ENCODE peak calls at places on chromosome X, in ten cellular contexts. F is fibroblast of the aortic adventitia; A is T-helper 2 cell; X is lower leg skin; S is stimulated activated effector memory CD8-positive, alpha-beta T cell treated with anti-CD3 and anti-CD28 coated beads, Interleukin-12 subunit alpha, Interleukin-12 subunit beta, amount 100 ng/mL, for 72 hours; N is T follicular helper cell; E is lower lobe of right lung; B is cardiac septum; K is HTR-8/SVneo; T is mucosa of gallbladder. H is an unnamed sample.

GRCh38 chrX:4841216-4841745 is 1127.8 kb upstream of the PRKX start:
- DNase-seq in E (no peak), A (no peak), K (no peak), T (no peak), B (no peak), F (no peak), N (no peak), S (no peak), X (no peak), H (no peak)

GRCh38 chrX:135737361-135738071 is 24.1 kb downstream of the CT45A1 start:
- DNase-seq in K (no peak), F (peak), B (no peak), N (no peak), E (no peak), S (no peak), A (no peak), T (no peak), X (no peak), H (no peak)

GRCh38 chrX:140948827-140949226 is 53.6 kb upstream of the SPANXB1 start:
- DNase-seq in T (no peak), S (no peak), A (no peak), E (no peak), B (no peak), N (no peak), F (no peak), X (no peak), K (no peak), H (no peak)

GRCh38 chrX:78979789-78980464 is 34.7 kb downstream of the P2RY10 start:
- DNase-seq in A (peak), B (no peak), T (no peak), N (no peak), E (no peak), F (no peak), S (no peak), X (no peak), K (no peak), H (no peak)

GRCh38 chrX:74420194-74421035 is 878 bp upstream of the SLC16A2 start:
- DNase-seq in N (no peak), A (no peak), K (peak), S (no peak), T (peak), E (peak), B (peak), F (peak), X (peak), H (peak)

GRCh38 chrX:141857479-141857878 is 19.4 kb downstream of the MAGEC3 start:
- DNase-seq in N (no peak), K (no peak), F (no peak), T (no peak), A (no peak), B (no peak), E (no peak), S (no peak), X (no peak), H (no peak)

GRCh38 chrX:155070663-155070974 is 317 bp downstream of the CMC4 start:
- DNase-seq in K (peak), X (no peak), B (no peak), S (no peak), A (no peak), N (no peak), F (no peak), T (no peak), E (no peak), H (no peak)

GRCh38 chrX:151902813-151903591 is 9.7 kb upstream of the MAGEA4 start:
- DNase-seq in A (no peak), X (no peak), T (peak), F (peak), K (peak), S (no peak), B (no peak), E (no peak), N (no peak), H (peak)

GRCh38 chrX:119482497-119483480 is 14.5 kb downstream of the SLC25A5 start:
- DNase-seq in A (peak), X (peak), B (peak), F (peak), T (peak), K (no peak), S (peak), E (peak), N (peak), H (peak)

GRCh38 chrX:153426204-153426603 is 14.9 kb downstream of the ZFP92 start:
- DNase-seq in T (no peak), S (no peak), F (no peak), K (no peak), E (no peak), A (no peak), B (no peak), N (no peak), X (no peak), H (no peak)

GRCh38 chrX:110281377-110281776 is 36.5 kb downstream of the AMMECR1 start:
- DNase-seq in B (no peak), K (no peak), S (no peak), T (no peak), E (no peak), N (no peak), F (no peak), X (no peak), A (no peak), H (no peak)

GRCh38 chrX:9644335-9644734 is 121.3 kb downstream of the GPR143 start:
- DNase-seq in E (no peak), B (no peak), T (no peak), X (no peak), S (peak), N (peak), F (no peak), A (peak), K (no peak), H (no peak)

GRCh38 chrX:10722804-10723364 is 102.5 kb upstream of the MID1 start:
- DNase-seq in X (no peak), T (peak), S (peak), A (peak), E (no peak), B (no peak), F (peak), K (peak), N (peak), H (no peak)

GRCh38 chrX:70033348-70033747 is 16.4 kb downstream of the AWAT2 start:
- DNase-seq in T (no peak), X (no peak), B (no peak), N (no peak), A (peak), E (no peak), K (peak), S (no peak), F (peak), H (peak)

GRCh38 chrX:16807976-16808542 is 21.8 kb downstream of the TXLNG start:
- DNase-seq in B (no peak), F (peak), E (no peak), T (peak), X (no peak), N (no peak), K (peak), S (no peak), A (no peak), H (no peak)

GRCh38 chrX:68532828-68533227 is 34.0 kb downstream of the YIPF6 start:
- DNase-seq in K (no peak), A (no peak), B (no peak), F (no peak), N (no peak), E (no peak), X (no peak), S (no peak), T (no peak), H (no peak)

GRCh38 chrX:38886112-38886511 is 84.9 kb downstream of the MID1IP1 start:
- DNase-seq in A (no peak), K (no peak), X (no peak), N (no peak), T (no peak), S (no peak), F (no peak), E (no peak), B (no peak), H (no peak)

GRCh38 chrX:41705042-41705441 is 16.3 kb downstream of the GPR34 start:
- DNase-seq in A (no peak), X (no peak), E (no peak), N (no peak), F (no peak), B (no peak), T (no peak), S (no peak), K (no peak), H (no peak)

GRCh38 chrX:41224606-41225005 is 109.4 kb upstream of the DDX3X start:
- DNase-seq in F (no peak), K (no peak), S (no peak), B (no peak), X (no peak), E (no peak), A (no peak), N (no peak), T (no peak), H (no peak)

GRCh38 chrX:117743469-117744251 is 372.9 kb downstream of the KLHL13 start:
- DNase-seq in K (no peak), N (no peak), B (no peak), A (no peak), F (no peak), E (no peak), S (no peak), T (no peak), X (no peak), H (no peak)

GRCh38 chrX:3501833-3502535 is 155.5 kb upstream of the MXRA5 start:
- DNase-seq in S (no peak), T (no peak), K (no peak), E (no peak), X (no peak), B (no peak), N (no peak), F (no peak), A (no peak), H (no peak)

H was measured in spleen.